ENCODE peak calls at places on chromosomes 7 and 10, in five cellular contexts. V is NCI-H1105, J is BE2C, O is M059J, S is 8988T. H is an unnamed sample.

GRCh38 chr10:103616705-103617361 is 123.3 kb downstream of the NEURL1 start:
- DNase-seq in V (no peak), J (no peak), O (no peak), S (no peak), H (peak; percentile 87)

GRCh38 chr7:155512246-155512887 is 34.0 kb downstream of the CNPY1 start:
- DNase-seq in V (no peak), J (no peak), O (no peak), S (no peak), H (no peak)

GRCh38 chr7:1123721-1124120 is 35.8 kb downstream of the GPER1 start:
- DNase-seq in V (no peak), J (peak; percentile 85), O (no peak), S (peak; percentile 62), H (peak; percentile 92)

GRCh38 chr10:102656791-102657371 is 12.6 kb downstream of the TRIM8 start:
- DNase-seq in V (no peak), J (no peak), O (no peak), S (no peak), H (peak; percentile 37)

GRCh38 chr7:1223196-1224092 is 9.2 kb upstream of the UNCX start:
- DNase-seq in V (no peak), J (no peak), O (no peak), S (peak; percentile 79), H (no peak)

GRCh38 chr10:32023264-32023663 is 33.0 kb downstream of the KIF5B start:
- DNase-seq in V (no peak), J (no peak), O (no peak), S (no peak), H (no peak)

GRCh38 chr10:99938563-99938962 is 71.2 kb downstream of the DNMBP start:
- DNase-seq in V (no peak), J (no peak), O (peak; percentile 63), S (no peak), H (no peak)

GRCh38 chr7:94030634-94031033 is 26.5 kb upstream of the BET1 start:
- DNase-seq in V (no peak), J (no peak), O (no peak), S (no peak), H (no peak)

GRCh38 chr7:90579181-90579688 is 16.9 kb upstream of the CDK14 start:
- DNase-seq in V (no peak), J (no peak), O (peak; percentile 61), S (no peak), H (no peak)

GRCh38 chr10:103781329-103782061 is 73.9 kb downstream of the SH3PXD2A start:
- DNase-seq in V (no peak), J (no peak), O (peak; percentile 82), S (peak; percentile 32), H (no peak)

GRCh38 chr10:71999360-72000072 is 35.3 kb downstream of the CHST3 start:
- DNase-seq in V (peak; percentile 57), J (peak; percentile 91), O (no peak), S (no peak), H (peak; percentile 90)

GRCh38 chr10:24826022-24826421 is 102.3 kb upstream of the ARHGAP21 start:
- DNase-seq in V (no peak), J (no peak), O (peak; percentile 36), S (no peak), H (no peak)

GRCh38 chr10:124703778-124704427 is 40.3 kb downstream of the FAM53B start:
- DNase-seq in V (no peak), J (no peak), O (no peak), S (no peak), H (peak; percentile 92)

GRCh38 chr7:98907570-98907969 is 29.2 kb downstream of the TRRAP start:
- DNase-seq in V (no peak), J (no peak), O (no peak), S (no peak), H (no peak)

GRCh38 chr7:124686543-124687161 is 78.9 kb downstream of the GPR37 start:
- DNase-seq in V (no peak), J (no peak), O (no peak), S (no peak), H (no peak)

GRCh38 chr7:123929107-123929506 is 4.1 kb downstream of the SPAM1 start:
- DNase-seq in V (no peak), J (no peak), O (peak; percentile 2), S (no peak), H (no peak)

GRCh38 chr10:115951242-115951641 is 321.8 kb downstream of the GFRA1 start:
- DNase-seq in V (no peak), J (no peak), O (peak; percentile 44), S (no peak), H (no peak)

GRCh38 chr7:22934023-22934422 is 79.9 kb downstream of the HYCC1 start:
- DNase-seq in V (no peak), J (no peak), O (no peak), S (no peak), H (no peak)

GRCh38 chr7:49295136-49295535 is 370.8 kb downstream of the CDC14C start:
- DNase-seq in V (no peak), J (no peak), O (peak; percentile 0), S (no peak), H (no peak)

GRCh38 chr7:98211221-98211675 is at the start of gene BHLHA15:
- DNase-seq in V (peak; percentile 26), J (peak; percentile 52), O (peak; percentile 24), S (peak; percentile 89), H (peak; percentile 39)

GRCh38 chr7:4037877-4038276 is 644.2 kb upstream of the FOXK1 start:
- DNase-seq in V (no peak), J (no peak), O (no peak), S (no peak), H (no peak)

GRCh38 chr7:151367304-151367703 is 25.7 kb downstream of the NUB1 start:
- DNase-seq in V (no peak), J (no peak), O (peak; percentile 17), S (no peak), H (no peak)

GRCh38 chr10:103543617-103544525 is 50.4 kb downstream of the NEURL1 start:
- DNase-seq in V (no peak), J (no peak), O (no peak), S (no peak), H (no peak)

GRCh38 chr7:2120841-2121830 is 111.6 kb downstream of the MAD1L1 start:
- DNase-seq in V (no peak), J (peak; percentile 69), O (no peak), S (no peak), H (no peak)

GRCh38 chr10:6239213-6239991 is 36.7 kb downstream of the PFKFB3 start:
- DNase-seq in V (no peak), J (peak; percentile 86), O (peak; percentile 98), S (peak; percentile 84), H (no peak)

GRCh38 chr7:17942231-17942630 is 1.9 kb upstream of the SNX13 start:
- DNase-seq in V (no peak), J (no peak), O (no peak), S (no peak), H (no peak)

GRCh38 chr10:110600487-110601101 is 33.1 kb downstream of the SMC3 start:
- DNase-seq in V (no peak), J (peak; percentile 54), O (peak; percentile 60), S (no peak), H (no peak)

GRCh38 chr7:89623018-89623672 is 531.1 kb upstream of the STEAP1 start:
- DNase-seq in V (peak; percentile 29), J (peak; percentile 16), O (peak; percentile 17), S (no peak), H (no peak)